ENCODE peak calls at places on chromosomes 6 and 20, in nine cellular contexts. Z, N, H, I, K, P, L, O and S are unnamed samples.

GRCh38 chr6:163387317-163387716 is 27.2 kb upstream of the QKI start:
- DNase-seq in N (no peak), Z (no peak), K (no peak), H (no peak), I (no peak), O (no peak), L (no peak), P (no peak), S (no peak)

GRCh38 chr6:34126419-34126818 is 19.5 kb downstream of the GRM4 start:
- DNase-seq in H (no peak), K (no peak), O (no peak), N (no peak), Z (no peak), L (no peak), I (no peak), P (no peak), S (no peak)

GRCh38 chr6:33206027-33206863 is 1.8 kb downstream of the HSD17B8 start:
- DNase-seq in N (no peak), Z (no peak), H (no peak), O (no peak), L (no peak), P (no peak), K (no peak), I (no peak), S (no peak)

GRCh38 chr6:12577124-12577845 is 139.3 kb upstream of the PHACTR1 start:
- DNase-seq in P (no peak), H (no peak), K (no peak), I (no peak), Z (no peak), L (no peak), O (no peak), N (peak), S (no peak)

GRCh38 chr6:133985970-133986369 is 32.9 kb downstream of the TBPL1 start:
- DNase-seq in Z (no peak), O (no peak), I (no peak), P (no peak), K (no peak), H (no peak), L (no peak), N (no peak), S (no peak)

GRCh38 chr20:33233129-33233774 is 2.5 kb upstream of the BPIFA1 start:
- DNase-seq in P (no peak), H (no peak), Z (no peak), N (no peak), L (no peak), K (no peak), I (no peak), O (no peak), S (no peak)

GRCh38 chr6:75203721-75204120 is 2.1 kb downstream of the COL12A1 start:
- DNase-seq in H (no peak), I (no peak), K (no peak), O (no peak), Z (no peak), L (no peak), P (no peak), N (peak), S (no peak)

GRCh38 chr6:26031151-26031594 is 56.1 kb upstream of the HFE start:
- DNase-seq in L (no peak), Z (no peak), I (no peak), P (no peak), O (peak), K (no peak), H (no peak), N (peak), S (no peak)

GRCh38 chr6:26388441-26388840 is 5.5 kb downstream of the BTN2A2 start:
- DNase-seq in Z (no peak), I (no peak), P (no peak), K (no peak), O (no peak), L (no peak), H (no peak), N (no peak), S (no peak)

GRCh38 chr6:47875593-47875992 is 93.8 kb downstream of the OPN5 start:
- DNase-seq in O (no peak), H (no peak), Z (no peak), L (no peak), I (no peak), K (no peak), N (no peak), P (no peak), S (no peak)

GRCh38 chr6:144353871-144354314 is 68.8 kb downstream of the UTRN start:
- DNase-seq in H (no peak), I (no peak), N (no peak), Z (no peak), K (no peak), L (no peak), P (no peak), O (no peak), S (peak)